ENCODE peak calls at places on chromosome 12, in eight cellular contexts. L is NCI-H1048, H is hypothalamus, X is NCI-H1092, R is astrocyte of the spinal cord, K is amygdala, W is hippocampal formation, C is astrocyte of the hippocampus. M is an unnamed sample.

GRCh38 chr12:115507951-115508722 is 769.4 kb downstream of the MED13L start:
- DNase-seq in L (no peak), H (peak), X (peak), R (no peak), K (peak), W (peak), C (peak), M (no peak)

GRCh38 chr12:69107541-69107940 is 131.8 kb upstream of the CPSF6 start:
- DNase-seq in L (no peak), H (no peak), X (no peak), R (no peak), K (no peak), W (no peak), C (no peak), M (no peak)

GRCh38 chr12:110565919-110566871 is 16.9 kb downstream of the PPTC7 start:
- DNase-seq in L (no peak), H (no peak), X (no peak), R (no peak), K (no peak), W (peak), C (no peak), M (no peak)

GRCh38 chr12:107014050-107014449 is 27.1 kb upstream of the MTERF2 start:
- DNase-seq in L (no peak), H (no peak), X (no peak), R (no peak), K (no peak), W (no peak), C (no peak), M (no peak)

GRCh38 chr12:66538970-66539369 is 139.9 kb downstream of the GRIP1 start:
- DNase-seq in L (no peak), H (no peak), X (no peak), R (peak), K (no peak), W (no peak), C (peak), M (no peak)

GRCh38 chr12:11763760-11764520 is 114.5 kb downstream of the ETV6 start:
- DNase-seq in L (no peak), H (no peak), X (no peak), R (peak), K (no peak), W (no peak), C (peak), M (peak)

GRCh38 chr12:103936679-103937078 is 6.5 kb downstream of the HSP90B1 start:
- DNase-seq in L (no peak), H (no peak), X (no peak), R (no peak), K (no peak), W (no peak), C (no peak), M (no peak)

GRCh38 chr12:102965281-102966155 is 8.0 kb downstream of the ASCL1 start:
- DNase-seq in L (no peak), H (peak), X (no peak), R (no peak), K (peak), W (peak), C (no peak), M (no peak)

GRCh38 chr12:113159937-113160336 is 10.4 kb downstream of the CFAP73 start:
- DNase-seq in L (no peak), H (no peak), X (no peak), R (no peak), K (no peak), W (no peak), C (peak), M (no peak)

GRCh38 chr12:15001733-15002471 is 29.1 kb downstream of the PDE6H start:
- DNase-seq in L (no peak), H (no peak), X (peak), R (peak), K (peak), W (peak), C (peak), M (no peak)

GRCh38 chr12:96208346-96208745 is 14.2 kb downstream of the ELK3 start:
- DNase-seq in L (no peak), H (no peak), X (no peak), R (peak), K (no peak), W (no peak), C (peak), M (no peak)

GRCh38 chr12:101277443-101277842 is 2.5 kb upstream of the UTP20 start:
- DNase-seq in L (no peak), H (no peak), X (no peak), R (no peak), K (no peak), W (no peak), C (no peak), M (no peak)

GRCh38 chr12:2904260-2904659 is 13.6 kb downstream of the TULP3 start:
- DNase-seq in L (no peak), H (no peak), X (no peak), R (no peak), K (no peak), W (no peak), C (no peak), M (no peak)

GRCh38 chr12:53798575-53798974 is 46.8 kb upstream of the CISTR start:
- DNase-seq in L (peak), H (peak), X (no peak), R (no peak), K (peak), W (peak), C (no peak), M (no peak)

GRCh38 chr12:66188584-66189475 is at the start of gene IRAK3:
- DNase-seq in L (no peak), H (no peak), X (peak), R (peak), K (no peak), W (peak), C (peak), M (no peak)

GRCh38 chr12:116202433-116202832 is 75.1 kb downstream of the MED13L start:
- DNase-seq in L (no peak), H (no peak), X (no peak), R (peak), K (no peak), W (no peak), C (peak), M (no peak)

GRCh38 chr12:131378176-131378842 is 332.6 kb upstream of the SFSWAP start:
- DNase-seq in L (no peak), H (no peak), X (no peak), R (no peak), K (no peak), W (no peak), C (no peak), M (no peak)

GRCh38 chr12:68495666-68496065 is 115.0 kb upstream of the RAP1B start:
- DNase-seq in L (no peak), H (no peak), X (no peak), R (peak), K (no peak), W (no peak), C (peak), M (no peak)

GRCh38 chr12:109092484-109093021 is 719 bp downstream of the ALKBH2 start:
- DNase-seq in L (no peak), H (no peak), X (no peak), R (no peak), K (no peak), W (no peak), C (no peak), M (no peak)

GRCh38 chr12:66131067-66131688 is 628 bp upstream of the LLPH start:
- DNase-seq in L (no peak), H (no peak), X (no peak), R (no peak), K (no peak), W (no peak), C (no peak), M (no peak)

GRCh38 chr12:43147893-43148292 is 404.1 kb downstream of the ADAMTS20 start:
- DNase-seq in L (no peak), H (no peak), X (no peak), R (no peak), K (no peak), W (no peak), C (no peak), M (no peak)

GRCh38 chr12:53999596-54000104 is 311 bp upstream of the HOXC9 start:
- DNase-seq in L (peak), H (no peak), X (peak), R (peak), K (no peak), W (no peak), C (no peak), M (no peak)

GRCh38 chr12:6335451-6336078 is 6.3 kb downstream of the TNFRSF1A start:
- DNase-seq in L (no peak), H (no peak), X (no peak), R (peak), K (no peak), W (no peak), C (peak), M (peak)

GRCh38 chr12:71504471-71504852 is 64.9 kb downstream of the LGR5 start:
- DNase-seq in L (no peak), H (no peak), X (no peak), R (no peak), K (no peak), W (no peak), C (no peak), M (no peak)

GRCh38 chr12:113066806-113067400 is 10.4 kb downstream of the DTX1 start:
- DNase-seq in L (no peak), H (no peak), X (no peak), R (no peak), K (peak), W (peak), C (no peak), M (no peak)

GRCh38 chr12:49121047-49121696 is 10.0 kb downstream of the TUBA1B start:
- DNase-seq in L (no peak), H (no peak), X (no peak), R (peak), K (no peak), W (peak), C (peak), M (no peak)

GRCh38 chr12:118052324-118053070 is 8.5 kb downstream of the WSB2 start:
- DNase-seq in L (no peak), H (no peak), X (no peak), R (peak), K (peak), W (no peak), C (peak), M (peak)

GRCh38 chr12:116454950-116455447 is 104.2 kb upstream of the MAP1LC3B2 start:
- DNase-seq in L (no peak), H (no peak), X (no peak), R (peak), K (no peak), W (no peak), C (peak), M (peak)

GRCh38 chr12:131850856-131851559 is 22.8 kb downstream of the MMP17 start:
- DNase-seq in L (no peak), H (no peak), X (peak), R (no peak), K (no peak), W (no peak), C (peak), M (no peak)

GRCh38 chr12:49017764-49018281 is 753 bp downstream of the PRKAG1 start:
- DNase-seq in L (no peak), H (no peak), X (no peak), R (no peak), K (no peak), W (no peak), C (peak), M (no peak)

GRCh38 chr12:65878540-65878939 is 54.3 kb downstream of the HMGA2 start:
- DNase-seq in L (no peak), H (no peak), X (no peak), R (no peak), K (no peak), W (no peak), C (peak), M (no peak)

GRCh38 chr12:126033746-126034145 is 968.5 kb downstream of the AACS start:
- DNase-seq in L (no peak), H (no peak), X (no peak), R (no peak), K (no peak), W (no peak), C (no peak), M (no peak)

GRCh38 chr12:18165422-18165871 is 75.5 kb upstream of the RERGL start:
- DNase-seq in L (no peak), H (no peak), X (no peak), R (peak), K (no peak), W (no peak), C (peak), M (no peak)

GRCh38 chr12:49810159-49810459 is 18.1 kb downstream of the NCKAP5L start:
- DNase-seq in L (no peak), H (no peak), X (no peak), R (no peak), K (no peak), W (peak), C (no peak), M (no peak)

GRCh38 chr12:32887058-32887457 is 9.5 kb downstream of the PKP2 start:
- DNase-seq in L (no peak), H (no peak), X (no peak), R (no peak), K (no peak), W (no peak), C (no peak), M (no peak)

GRCh38 chr12:98354520-98354919 is 160.9 kb upstream of the TMPO start:
- DNase-seq in L (no peak), H (no peak), X (no peak), R (no peak), K (no peak), W (no peak), C (no peak), M (no peak)

GRCh38 chr12:26937443-26937862 is 328 bp downstream of the INTS13 start:
- DNase-seq in L (no peak), H (no peak), X (no peak), R (no peak), K (no peak), W (no peak), C (no peak), M (no peak)

GRCh38 chr12:105931104-105931503 is 207.7 kb downstream of the NUAK1 start:
- DNase-seq in L (no peak), H (no peak), X (no peak), R (no peak), K (no peak), W (no peak), C (no peak), M (no peak)

GRCh38 chr12:65209655-65210043 is 40.3 kb downstream of the LEMD3 start:
- DNase-seq in L (no peak), H (no peak), X (no peak), R (no peak), K (no peak), W (no peak), C (no peak), M (no peak)

GRCh38 chr12:4221157-4221556 is 52.4 kb upstream of the CCND2 start:
- DNase-seq in L (no peak), H (no peak), X (no peak), R (no peak), K (no peak), W (no peak), C (no peak), M (no peak)

M was measured in AG04450.